ENCODE peak calls at places on chromosomes 2 and 18, in ten cellular contexts. S is PC-9; P is lower leg skin; A is GM12865; Y is GM13976; G is NB4; K is CD8-positive, alpha-beta T cell; N is IMR-90; O is endothelial cell of umbilical vein; J is Calu3. L is an unnamed sample.

GRCh38 chr2:68333931-68334330 is 14.2 kb upstream of the CNRIP1 start:
- DNase-seq in S (no peak), P (no peak), A (no peak), Y (no peak), G (no peak), K (no peak), N (no peak), O (no peak), J (no peak), L (no peak)

GRCh38 chr18:11830585-11830984 is 20.6 kb upstream of the CHMP1B start:
- DNase-seq in S (no peak), P (no peak), A (no peak), Y (no peak), G (no peak), K (no peak), N (no peak), O (no peak), J (no peak), L (no peak)

GRCh38 chr18:58195278-58195721 is 151.3 kb downstream of the NEDD4L start:
- DNase-seq in S (peak; percentile 46), P (no peak), A (peak; percentile 5), Y (peak; percentile 34), G (no peak), K (no peak), N (no peak), O (no peak), J (peak; percentile 54), L (no peak)

GRCh38 chr2:101704046-101704466 is 6.5 kb downstream of the MAP4K4 start:
- DNase-seq in S (no peak), P (peak; percentile 69), A (peak; percentile 41), Y (no peak), G (no peak), K (no peak), N (peak; percentile 77), O (peak; percentile 52), J (no peak), L (no peak)

GRCh38 chr2:74006424-74006823 is 21.7 kb downstream of the TET3 start:
- DNase-seq in S (no peak), P (no peak), A (no peak), Y (no peak), G (no peak), K (no peak), N (no peak), O (no peak), J (no peak), L (no peak)

GRCh38 chr2:121104721-121105141 is 180.3 kb downstream of the TFCP2L1 start:
- DNase-seq in S (no peak), P (no peak), A (no peak), Y (no peak), G (no peak), K (no peak), N (peak; percentile 13), O (no peak), J (no peak), L (no peak)

GRCh38 chr2:23199115-23199918 is 185.7 kb upstream of the KLHL29 start:
- DNase-seq in S (no peak), P (no peak), A (peak; percentile 42), Y (no peak), G (peak; percentile 18), K (no peak), N (peak; percentile 38), O (no peak), J (peak; percentile 43), L (no peak)

GRCh38 chr2:72140621-72140960 is 7.1 kb downstream of the CYP26B1 start:
- DNase-seq in S (no peak), P (no peak), A (no peak), Y (no peak), G (no peak), K (no peak), N (no peak), O (no peak), J (no peak), L (peak; percentile 7)

GRCh38 chr2:239940861-239941570 is 84.1 kb downstream of the NDUFA10 start:
- DNase-seq in S (no peak), P (no peak), A (no peak), Y (no peak), G (no peak), K (no peak), N (no peak), O (no peak), J (no peak), L (no peak)

GRCh38 chr2:172950565-172950964 is 125.1 kb upstream of the MAP3K20 start:
- DNase-seq in S (no peak), P (no peak), A (no peak), Y (no peak), G (no peak), K (no peak), N (no peak), O (no peak), J (no peak), L (no peak)

GRCh38 chr2:239283961-239284801 is 116.6 kb downstream of the HDAC4 start:
- DNase-seq in S (no peak), P (no peak), A (no peak), Y (no peak), G (no peak), K (no peak), N (no peak), O (no peak), J (no peak), L (no peak)

GRCh38 chr2:220856486-220856885 is 715.6 kb downstream of the EPHA4 start:
- DNase-seq in S (no peak), P (no peak), A (no peak), Y (no peak), G (no peak), K (no peak), N (no peak), O (no peak), J (no peak), L (no peak)

GRCh38 chr2:133837441-133838090 is 269.3 kb upstream of the NCKAP5 start:
- DNase-seq in S (no peak), P (no peak), A (no peak), Y (no peak), G (no peak), K (no peak), N (peak; percentile 91), O (no peak), J (no peak), L (no peak)

GRCh38 chr2:241009601-241010530 is 11.4 kb downstream of the SNED1 start:
- DNase-seq in S (peak; percentile 78), P (peak; percentile 28), A (peak; percentile 45), Y (peak; percentile 74), G (peak; percentile 79), K (peak; percentile 42), N (peak; percentile 50), O (peak; percentile 77), J (peak; percentile 30), L (no peak)

GRCh38 chr2:239735829-239736357 is 289.2 kb downstream of the NDUFA10 start:
- DNase-seq in S (no peak), P (no peak), A (no peak), Y (no peak), G (no peak), K (no peak), N (no peak), O (no peak), J (no peak), L (no peak)

GRCh38 chr2:100367163-100367562 is 44.9 kb upstream of the LONRF2 start:
- DNase-seq in S (no peak), P (no peak), A (no peak), Y (no peak), G (peak; percentile 40), K (no peak), N (no peak), O (no peak), J (no peak), L (no peak)

GRCh38 chr18:49016648-49017539 is 66.1 kb upstream of the SMAD7 start:
- DNase-seq in S (peak; percentile 81), P (peak; percentile 14), A (no peak), Y (peak; percentile 40), G (no peak), K (no peak), N (peak; percentile 83), O (peak; percentile 22), J (peak; percentile 86), L (peak; percentile 26)

GRCh38 chr2:26793518-26793917 is 7.7 kb downstream of the CENPA start:
- DNase-seq in S (no peak), P (no peak), A (no peak), Y (no peak), G (no peak), K (no peak), N (no peak), O (no peak), J (no peak), L (no peak)

GRCh38 chr2:16203691-16204090 is 263.3 kb downstream of the MYCN start:
- DNase-seq in S (no peak), P (no peak), A (no peak), Y (no peak), G (no peak), K (no peak), N (no peak), O (no peak), J (no peak), L (no peak)

GRCh38 chr2:45256867-45257641 is 247.8 kb upstream of the SIX2 start:
- DNase-seq in S (no peak), P (no peak), A (no peak), Y (no peak), G (no peak), K (no peak), N (peak; percentile 64), O (no peak), J (no peak), L (no peak)

GRCh38 chr18:29711931-29712330 is 1330.6 kb downstream of the DSC3 start:
- DNase-seq in S (no peak), P (no peak), A (no peak), Y (no peak), G (no peak), K (no peak), N (no peak), O (no peak), J (no peak), L (no peak)

GRCh38 chr18:1806884-1807615 is 764.3 kb downstream of the METTL4 start:
- DNase-seq in S (no peak), P (no peak), A (no peak), Y (no peak), G (no peak), K (no peak), N (no peak), O (no peak), J (no peak), L (no peak)
- TF ChIP-seq CTCF in S (peak; percentile 36), P (no peak), A (no peak), Y (no peak), G (no peak), K (no peak), N (no peak), O (no peak), J (no peak), L (no peak)

GRCh38 chr2:174350018-174350417 is 15.3 kb downstream of the SP9 start:
- DNase-seq in S (no peak), P (no peak), A (no peak), Y (no peak), G (peak; percentile 42), K (no peak), N (peak; percentile 22), O (no peak), J (no peak), L (no peak)
- TF ChIP-seq CTCF in S (peak; percentile 78), P (no peak), A (peak; percentile 8), Y (no peak), G (peak; percentile 47), K (no peak), N (peak; percentile 42), O (peak; percentile 11), J (peak; percentile 31), L (no peak)

GRCh38 chr2:149715005-149715592 is 127.5 kb upstream of the MMADHC start:
- DNase-seq in S (peak; percentile 10), P (no peak), A (peak; percentile 13), Y (no peak), G (peak; percentile 36), K (no peak), N (peak; percentile 55), O (peak; percentile 63), J (peak; percentile 23), L (no peak)
- TF ChIP-seq CTCF in S (peak; percentile 47), P (no peak), A (peak; percentile 49), Y (peak; percentile 22), G (peak; percentile 69), K (no peak), N (peak; percentile 64), O (peak; percentile 71), J (peak; percentile 69), L (no peak)

GRCh38 chr2:168084267-168084781 is 163.1 kb downstream of the STK39 start:
- DNase-seq in S (no peak), P (no peak), A (no peak), Y (no peak), G (no peak), K (no peak), N (peak; percentile 7), O (no peak), J (no peak), L (no peak)
- TF ChIP-seq CTCF in S (no peak), P (no peak), A (no peak), Y (no peak), G (no peak), K (no peak), N (no peak), O (no peak), J (no peak), L (no peak)

L was measured in omental fat pad.